ENCODE peak calls at places on chromosomes 7 and 10, in seven cellular contexts. One of them, this sample, is unnamed.
A peak's percentile ranks its signal among the peaks of the same experiment; 100 is the strongest.

GRCh38 chr10:45058580-45058979 is 57.9 kb downstream of the ZNF22 start:
- DNase-seq in HCT116: no peak
- DNase-seq in tibial artery: no peak
- DNase-seq in cardiac fibroblast: peak; percentile 6
- DNase-seq in mucosa of descending colon: no peak
- DNase-seq in Peyer's patch: no peak
- DNase-seq in foreskin fibroblast: no peak
- DNase-seq in this sample: no peak

GRCh38 chr7:73342645-73343044 is 14.7 kb downstream of the FKBP6 start:
- DNase-seq in Peyer's patch: no peak
- DNase-seq in foreskin fibroblast: peak; percentile 84
- DNase-seq in mucosa of descending colon: peak; percentile 17
- DNase-seq in tibial artery: no peak
- DNase-seq in cardiac fibroblast: peak; percentile 73
- DNase-seq in HCT116: peak; percentile 29
- DNase-seq in this sample: no peak

GRCh38 chr10:63707254-63707910 is 186.2 kb downstream of the REEP3 start:
- DNase-seq in HCT116: peak; percentile 98
- DNase-seq in mucosa of descending colon: no peak
- DNase-seq in foreskin fibroblast: peak; percentile 97
- DNase-seq in Peyer's patch: no peak
- DNase-seq in cardiac fibroblast: peak; percentile 99
- DNase-seq in tibial artery: no peak
- DNase-seq in this sample: peak; percentile 99

GRCh38 chr7:72925546-72926120 is 738 bp downstream of the POM121 start:
- DNase-seq in tibial artery: no peak
- DNase-seq in mucosa of descending colon: no peak
- DNase-seq in Peyer's patch: no peak
- DNase-seq in foreskin fibroblast: peak; percentile 20
- DNase-seq in HCT116: no peak
- DNase-seq in cardiac fibroblast: peak; percentile 43
- DNase-seq in this sample: no peak

GRCh38 chr7:122719010-122719578 is 16.4 kb upstream of the RNF148 start:
- DNase-seq in foreskin fibroblast: no peak
- DNase-seq in mucosa of descending colon: no peak
- DNase-seq in Peyer's patch: no peak
- DNase-seq in tibial artery: no peak
- DNase-seq in HCT116: no peak
- DNase-seq in cardiac fibroblast: no peak
- DNase-seq in this sample: no peak

GRCh38 chr7:45978010-45978681 is 57.1 kb upstream of the IGFBP3 start:
- DNase-seq in tibial artery: no peak
- DNase-seq in Peyer's patch: no peak
- DNase-seq in cardiac fibroblast: peak; percentile 95
- DNase-seq in HCT116: peak; percentile 95
- DNase-seq in foreskin fibroblast: peak; percentile 93
- DNase-seq in mucosa of descending colon: no peak
- DNase-seq in this sample: peak; percentile 92

GRCh38 chr10:75400769-75401568 is 595 bp downstream of the ZNF503 start:
- DNase-seq in cardiac fibroblast: peak; percentile 80
- DNase-seq in foreskin fibroblast: peak; percentile 83
- DNase-seq in Peyer's patch: peak; percentile 65
- DNase-seq in HCT116: no peak
- DNase-seq in tibial artery: peak; percentile 62
- DNase-seq in mucosa of descending colon: peak; percentile 66
- DNase-seq in this sample: no peak

GRCh38 chr7:332646-333398 is 42.9 kb downstream of the FOXL3 start:
- DNase-seq in Peyer's patch: peak; percentile 93
- DNase-seq in foreskin fibroblast: peak; percentile 64
- DNase-seq in mucosa of descending colon: peak; percentile 94
- DNase-seq in HCT116: peak; percentile 51
- DNase-seq in cardiac fibroblast: peak; percentile 71
- DNase-seq in tibial artery: no peak
- DNase-seq in this sample: no peak

GRCh38 chr7:151801782-151802468 is 75.0 kb downstream of the PRKAG2 start:
- DNase-seq in cardiac fibroblast: no peak
- DNase-seq in mucosa of descending colon: no peak
- DNase-seq in foreskin fibroblast: no peak
- DNase-seq in HCT116: no peak
- DNase-seq in Peyer's patch: peak; percentile 79
- DNase-seq in tibial artery: no peak
- DNase-seq in this sample: no peak

GRCh38 chr10:95605163-95605562 is 44.0 kb upstream of the SORBS1 start:
- DNase-seq in HCT116: no peak
- DNase-seq in tibial artery: peak; percentile 63
- DNase-seq in foreskin fibroblast: peak; percentile 15
- DNase-seq in Peyer's patch: no peak
- DNase-seq in cardiac fibroblast: peak; percentile 11
- DNase-seq in mucosa of descending colon: no peak
- DNase-seq in this sample: no peak

GRCh38 chr10:26911811-26912461 is 51.2 kb upstream of the ABI1 start:
- DNase-seq in cardiac fibroblast: no peak
- DNase-seq in HCT116: no peak
- DNase-seq in Peyer's patch: no peak
- DNase-seq in mucosa of descending colon: no peak
- DNase-seq in tibial artery: no peak
- DNase-seq in foreskin fibroblast: no peak
- DNase-seq in this sample: no peak

GRCh38 chr7:28389504-28390385 is 22.6 kb upstream of the CREB5 start:
- DNase-seq in HCT116: peak; percentile 49
- DNase-seq in mucosa of descending colon: peak; percentile 38
- DNase-seq in cardiac fibroblast: peak; percentile 79
- DNase-seq in tibial artery: no peak
- DNase-seq in Peyer's patch: no peak
- DNase-seq in foreskin fibroblast: peak; percentile 80
- DNase-seq in this sample: no peak

GRCh38 chr7:107450970-107451369 is 18.9 kb upstream of the GPR22 start:
- DNase-seq in tibial artery: no peak
- DNase-seq in foreskin fibroblast: peak; percentile 80
- DNase-seq in mucosa of descending colon: no peak
- DNase-seq in Peyer's patch: no peak
- DNase-seq in cardiac fibroblast: no peak
- DNase-seq in HCT116: no peak
- DNase-seq in this sample: no peak

GRCh38 chr10:49298666-49298989 is 342 bp upstream of the C10orf71 start:
- DNase-seq in HCT116: no peak
- DNase-seq in cardiac fibroblast: peak; percentile 11
- DNase-seq in foreskin fibroblast: peak; percentile 12
- DNase-seq in Peyer's patch: no peak
- DNase-seq in mucosa of descending colon: peak; percentile 23
- DNase-seq in tibial artery: peak; percentile 56
- DNase-seq in this sample: no peak

GRCh38 chr10:114437456-114438292 is 33.4 kb upstream of the AFAP1L2 start:
- DNase-seq in HCT116: no peak
- DNase-seq in Peyer's patch: no peak
- DNase-seq in tibial artery: no peak
- DNase-seq in mucosa of descending colon: no peak
- DNase-seq in foreskin fibroblast: peak; percentile 33
- DNase-seq in cardiac fibroblast: peak; percentile 46
- DNase-seq in this sample: no peak

GRCh38 chr10:43082087-43082486 is 5.2 kb downstream of the RET start:
- DNase-seq in tibial artery: no peak
- DNase-seq in mucosa of descending colon: peak; percentile 12
- DNase-seq in Peyer's patch: no peak
- DNase-seq in HCT116: no peak
- DNase-seq in foreskin fibroblast: no peak
- DNase-seq in cardiac fibroblast: no peak
- DNase-seq in this sample: no peak

GRCh38 chr7:155166108-155166507 is 96.0 kb downstream of the HTR5A start:
- DNase-seq in Peyer's patch: no peak
- DNase-seq in tibial artery: no peak
- DNase-seq in HCT116: no peak
- DNase-seq in foreskin fibroblast: no peak
- DNase-seq in mucosa of descending colon: peak; percentile 9
- DNase-seq in cardiac fibroblast: no peak
- DNase-seq in this sample: no peak

GRCh38 chr7:1349351-1349761 is 109.9 kb downstream of the MICALL2 start:
- DNase-seq in foreskin fibroblast: no peak
- DNase-seq in HCT116: no peak
- DNase-seq in Peyer's patch: no peak
- DNase-seq in tibial artery: no peak
- DNase-seq in cardiac fibroblast: no peak
- DNase-seq in mucosa of descending colon: no peak
- DNase-seq in this sample: no peak

GRCh38 chr10:81096558-81096957 is 558.9 kb downstream of the SH2D4B start:
- DNase-seq in HCT116: no peak
- DNase-seq in cardiac fibroblast: no peak
- DNase-seq in mucosa of descending colon: no peak
- DNase-seq in foreskin fibroblast: no peak
- DNase-seq in Peyer's patch: no peak
- DNase-seq in tibial artery: no peak
- DNase-seq in this sample: no peak

GRCh38 chr7:14734839-14735321 is 167.7 kb downstream of the DGKB start:
- DNase-seq in HCT116: no peak
- DNase-seq in foreskin fibroblast: no peak
- DNase-seq in mucosa of descending colon: no peak
- DNase-seq in Peyer's patch: no peak
- DNase-seq in cardiac fibroblast: no peak
- DNase-seq in tibial artery: no peak
- DNase-seq in this sample: no peak

GRCh38 chr7:39248693-39249090 is 271.0 kb downstream of the POU6F2 start:
- DNase-seq in foreskin fibroblast: no peak
- DNase-seq in tibial artery: no peak
- DNase-seq in mucosa of descending colon: no peak
- DNase-seq in cardiac fibroblast: no peak
- DNase-seq in HCT116: no peak
- DNase-seq in Peyer's patch: no peak
- DNase-seq in this sample: peak; percentile 24

GRCh38 chr10:70804424-70804814 is 11.3 kb upstream of the SGPL1 start:
- DNase-seq in HCT116: no peak
- DNase-seq in Peyer's patch: no peak
- DNase-seq in tibial artery: no peak
- DNase-seq in cardiac fibroblast: no peak
- DNase-seq in foreskin fibroblast: no peak
- DNase-seq in mucosa of descending colon: no peak
- DNase-seq in this sample: no peak

GRCh38 chr7:66114743-66115727 is at the start of gene CRCP:
- DNase-seq in HCT116: no peak
- DNase-seq in mucosa of descending colon: peak; percentile 85
- DNase-seq in cardiac fibroblast: peak; percentile 85
- DNase-seq in foreskin fibroblast: peak; percentile 87
- DNase-seq in Peyer's patch: peak; percentile 89
- DNase-seq in tibial artery: peak; percentile 84
- DNase-seq in this sample: peak; percentile 34
- TF ChIP-seq CTCF in HCT116: no peak
- TF ChIP-seq CTCF in mucosa of descending colon: no peak
- TF ChIP-seq CTCF in cardiac fibroblast: peak; percentile 57
- TF ChIP-seq CTCF in foreskin fibroblast: peak; percentile 45
- TF ChIP-seq CTCF in Peyer's patch: no peak
- TF ChIP-seq CTCF in tibial artery: peak; percentile 11
- TF ChIP-seq CTCF in this sample: peak; percentile 57

DNA sequence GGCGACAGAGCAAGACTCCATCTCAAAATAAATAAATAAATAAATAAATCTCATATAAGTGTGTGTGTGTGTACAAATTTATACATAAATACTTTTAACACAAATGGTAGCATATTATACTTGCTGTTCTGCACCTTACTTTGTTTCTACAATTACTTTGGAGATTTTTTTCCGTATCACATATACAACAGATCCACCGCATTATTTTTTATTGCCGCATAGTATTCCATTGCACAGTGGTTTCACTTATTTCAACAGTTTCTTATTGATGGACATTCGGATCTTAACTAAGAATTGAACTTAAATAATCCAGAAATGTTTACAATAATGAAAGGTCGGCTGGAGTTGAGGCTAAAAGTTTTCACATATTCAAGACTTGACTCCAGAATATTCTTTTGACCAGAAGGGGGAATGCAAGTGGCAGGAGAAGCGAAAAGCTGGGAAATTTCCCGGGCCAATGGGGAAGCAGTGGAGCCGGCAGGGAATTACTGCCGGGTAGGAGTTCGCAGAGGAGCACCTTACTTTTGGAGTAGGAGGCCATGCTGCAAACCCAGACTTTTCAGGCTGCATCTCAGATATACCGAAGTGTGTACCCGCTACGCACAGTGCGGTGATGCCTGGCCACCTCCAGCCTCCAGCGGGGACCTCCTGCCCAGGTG is 448 bp upstream of the CNNM1 start:
- DNase-seq in HCT116: no peak
- DNase-seq in Peyer's patch: no peak
- DNase-seq in cardiac fibroblast: no peak
- DNase-seq in mucosa of descending colon: no peak
- DNase-seq in tibial artery: no peak
- DNase-seq in foreskin fibroblast: peak; percentile 69
- DNase-seq in this sample: no peak
- H3K4me3 ChIP-seq in HCT116: no peak overlapping the region
- H3K4me3 ChIP-seq in Peyer's patch: peak overlapping the region; percentile 43
- H3K4me3 ChIP-seq in cardiac fibroblast: peak overlapping the region; percentile 26
- H3K4me3 ChIP-seq in mucosa of descending colon: no peak overlapping the region
- H3K4me3 ChIP-seq in tibial artery: peak overlapping the region; percentile 55
- H3K4me3 ChIP-seq in foreskin fibroblast: peak overlapping the region; percentile 70
- H3K4me3 ChIP-seq in this sample: peak overlapping the region; percentile 47

DNA sequence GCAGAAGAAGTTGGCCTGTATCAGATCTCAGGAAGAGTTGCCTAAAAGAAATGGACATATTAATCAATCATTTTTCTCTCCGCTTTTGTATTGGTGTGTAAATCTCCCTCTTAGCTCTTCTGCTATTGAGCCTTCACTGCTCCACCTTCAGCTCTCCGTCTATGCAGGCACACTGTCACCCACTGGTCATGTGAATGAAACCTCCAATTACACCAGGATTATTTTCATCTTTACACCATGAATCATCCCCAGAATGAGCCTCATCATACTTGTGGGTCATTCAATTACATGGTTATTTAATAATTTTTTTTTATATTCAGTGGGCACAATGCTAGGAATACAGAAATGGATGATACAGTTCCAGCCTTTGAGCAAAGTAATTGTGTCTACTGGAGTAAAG is 92.6 kb downstream of the LRRC4 start:
- DNase-seq in HCT116: no peak
- DNase-seq in mucosa of descending colon: no peak
- DNase-seq in tibial artery: no peak
- DNase-seq in foreskin fibroblast: peak; percentile 90
- DNase-seq in Peyer's patch: no peak
- DNase-seq in cardiac fibroblast: peak; percentile 72
- DNase-seq in this sample: peak; percentile 82
- TF ChIP-seq CTCF in HCT116: no peak
- TF ChIP-seq CTCF in mucosa of descending colon: no peak
- TF ChIP-seq CTCF in tibial artery: no peak
- TF ChIP-seq CTCF in foreskin fibroblast: no peak
- TF ChIP-seq CTCF in Peyer's patch: no peak
- TF ChIP-seq CTCF in cardiac fibroblast: no peak
- TF ChIP-seq CTCF in this sample: no peak

DNA sequence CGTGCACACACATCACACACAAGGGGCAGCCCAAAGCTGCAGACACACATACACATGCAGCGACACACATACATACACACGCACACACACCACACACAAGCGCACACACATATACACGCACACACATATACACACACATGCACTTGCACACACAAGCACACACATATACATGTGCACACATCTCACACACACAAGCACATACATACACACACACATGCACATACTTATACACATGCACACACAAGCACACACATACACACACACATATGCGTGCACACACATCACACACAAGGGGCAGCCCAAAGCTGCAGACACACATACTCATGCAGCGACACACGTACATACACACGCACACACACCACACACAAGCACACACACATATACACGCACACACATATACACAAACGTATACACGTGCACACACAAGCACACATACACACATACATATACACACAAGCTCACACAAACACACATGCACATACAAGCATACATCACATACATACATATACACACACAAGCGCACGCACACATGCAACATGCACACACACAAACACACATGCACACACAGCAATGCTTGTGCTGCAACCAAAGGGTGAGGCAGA is 178.8 kb upstream of the PFKP start:
- DNase-seq in tibial artery: no peak
- DNase-seq in mucosa of descending colon: no peak
- DNase-seq in foreskin fibroblast: no peak
- DNase-seq in Peyer's patch: no peak
- DNase-seq in HCT116: no peak
- DNase-seq in cardiac fibroblast: no peak
- DNase-seq in this sample: no peak
- H3K4me3 ChIP-seq in tibial artery: no peak overlapping the region
- H3K4me3 ChIP-seq in mucosa of descending colon: no peak overlapping the region
- H3K4me3 ChIP-seq in foreskin fibroblast: no peak overlapping the region
- H3K4me3 ChIP-seq in Peyer's patch: no peak overlapping the region
- H3K4me3 ChIP-seq in HCT116: no peak overlapping the region
- H3K4me3 ChIP-seq in cardiac fibroblast: no peak overlapping the region
- H3K4me3 ChIP-seq in this sample: no peak overlapping the region

This sample was measured in retinal pigment epithelial cell.